ENCODE peak calls at places on chromosomes 16 and 17, in eight cellular contexts. L, M, I, N, W, P, Y and E are unnamed samples.

GRCh38 chr17:22270381-22270780 is 578.1 kb downstream of the KCNJ18 start:
- DNase-seq in M (no peak), L (no peak), N (no peak), P (no peak), I (no peak), Y (no peak), W (no peak), E (no peak)

GRCh38 chr17:68579194-68579900 is 21.8 kb downstream of the FAM20A start:
- DNase-seq in N (no peak), W (no peak), M (no peak), Y (no peak), L (no peak), I (no peak), P (no peak), E (no peak)

GRCh38 chr17:9768381-9768934 is 22.9 kb downstream of the DHRS7C start:
- DNase-seq in I (no peak), Y (peak; percentile 20), M (no peak), N (no peak), L (no peak), P (peak; percentile 50), W (peak; percentile 56), E (no peak)

GRCh38 chr16:7628981-7629380 is 296.3 kb downstream of the RBFOX1 start:
- DNase-seq in N (no peak), L (no peak), Y (no peak), I (no peak), W (no peak), M (no peak), P (no peak), E (no peak)

GRCh38 chr16:49437344-49437743 is 63.7 kb downstream of the C16orf78 start:
- DNase-seq in P (peak; percentile 15), I (no peak), W (no peak), N (no peak), L (no peak), Y (no peak), M (no peak), E (no peak)

GRCh38 chr17:17876959-17877547 is 40.3 kb upstream of the SREBF1 start:
- DNase-seq in W (no peak), M (peak; percentile 39), Y (no peak), N (peak; percentile 86), I (no peak), P (no peak), L (peak; percentile 59), E (peak; percentile 62)

GRCh38 chr17:49549691-49550678 is 25.7 kb upstream of the NXPH3 start:
- DNase-seq in I (no peak), P (no peak), N (peak; percentile 50), Y (no peak), L (no peak), M (no peak), W (no peak), E (no peak)

GRCh38 chr17:19364699-19365498 is 2.4 kb upstream of the B9D1 start:
- DNase-seq in M (no peak), I (peak; percentile 49), Y (peak; percentile 23), P (no peak), N (no peak), W (no peak), L (no peak), E (no peak)

GRCh38 chr17:77478899-77479298 is 338.1 kb downstream of the SEC14L1 start:
- DNase-seq in Y (no peak), P (no peak), I (no peak), N (no peak), W (peak; percentile 24), M (no peak), L (no peak), E (peak; percentile 45)

GRCh38 chr17:39962642-39963220 is at the start of gene GSDMA:
- DNase-seq in P (peak; percentile 15), Y (no peak), L (no peak), M (no peak), N (no peak), W (no peak), I (no peak), E (no peak)

GRCh38 chr17:57259817-57260216 is 3.5 kb downstream of the MSI2 start:
- DNase-seq in N (no peak), L (no peak), I (no peak), Y (no peak), W (no peak), P (no peak), M (no peak), E (no peak)

GRCh38 chr16:22813223-22813945 is 578 bp upstream of the HS3ST2 start:
- DNase-seq in L (no peak), P (no peak), Y (peak; percentile 93), W (peak; percentile 94), N (peak; percentile 74), M (peak; percentile 56), I (peak; percentile 49), E (peak; percentile 34)

GRCh38 chr16:84465154-84465553 is 39.3 kb downstream of the MEAK7 start:
- DNase-seq in I (no peak), M (no peak), L (no peak), N (peak; percentile 37), Y (no peak), P (no peak), W (no peak), E (no peak)

GRCh38 chr16:5615868-5616642 is 518.5 kb upstream of the EEF2KMT start:
- DNase-seq in I (peak; percentile 48), M (peak; percentile 28), W (peak; percentile 92), Y (no peak), P (peak; percentile 63), L (peak; percentile 47), N (no peak), E (peak; percentile 33)

GRCh38 chr17:1512351-1512750 is 4.1 kb downstream of the INPP5K start:
- DNase-seq in W (no peak), N (no peak), P (no peak), L (no peak), M (no peak), Y (peak; percentile 44), I (no peak), E (no peak)

GRCh38 chr17:7701681-7702080 is 3.3 kb upstream of the EFNB3 start:
- DNase-seq in N (no peak), M (no peak), I (no peak), L (no peak), W (no peak), Y (no peak), P (no peak), E (no peak)

GRCh38 chr17:77319211-77320031 is 178.7 kb downstream of the SEC14L1 start:
- DNase-seq in Y (peak; percentile 86), M (peak; percentile 76), W (peak; percentile 29), N (peak; percentile 97), I (peak; percentile 92), P (peak; percentile 57), L (peak; percentile 76), E (peak; percentile 87)

GRCh38 chr16:14196539-14196938 is 125.4 kb downstream of the MRTFB start:
- DNase-seq in W (no peak), P (peak; percentile 54), L (no peak), I (no peak), Y (no peak), N (no peak), M (no peak), E (no peak)

GRCh38 chr17:27669136-27669535 is 38.1 kb downstream of the LGALS9 start:
- DNase-seq in L (no peak), I (no peak), M (no peak), P (no peak), W (no peak), N (no peak), Y (no peak), E (no peak)

GRCh38 chr16:87149051-87149450 is 168.1 kb downstream of the C16orf95 start:
- DNase-seq in Y (peak; percentile 53), W (no peak), P (no peak), N (no peak), I (no peak), L (no peak), M (no peak), E (no peak)

GRCh38 chr17:66044083-66044482 is 147.8 kb downstream of the CEP112 start:
- DNase-seq in W (no peak), M (no peak), N (no peak), L (no peak), P (no peak), I (no peak), Y (no peak), E (no peak)

GRCh38 chr17:33976816-33977215 is 278.3 kb upstream of the CCL2 start:
- DNase-seq in Y (no peak), P (no peak), L (no peak), M (no peak), N (no peak), W (peak; percentile 12), I (no peak), E (no peak)
- H3K4me3 ChIP-seq in Y (no peak overlapping the region), P (no peak overlapping the region), L (no peak overlapping the region), M (no peak overlapping the region), N (no peak overlapping the region), W (no peak overlapping the region), I (no peak overlapping the region), E (no peak overlapping the region)

GRCh38 chr16:85959686-85960085 is 60.7 kb downstream of the IRF8 start:
- DNase-seq in I (no peak), W (no peak), Y (no peak), P (no peak), L (no peak), M (no peak), N (no peak), E (no peak)

GRCh38 chr16:85960486-85961046 is 61.6 kb downstream of the IRF8 start:
- DNase-seq in P (no peak), W (no peak), I (no peak), L (no peak), Y (no peak), M (no peak), N (no peak), E (no peak)

GRCh38 chr16:85965125-85965524 is 66.2 kb downstream of the IRF8 start:
- DNase-seq in I (no peak), N (no peak), P (no peak), L (no peak), M (no peak), Y (no peak), W (no peak), E (no peak)

GRCh38 chr16:85963746-85964370 is 64.9 kb downstream of the IRF8 start:
- DNase-seq in P (no peak), M (peak; percentile 72), Y (no peak), W (no peak), N (no peak), I (peak; percentile 73), L (no peak), E (no peak)

GRCh38 chr16:85961988-85962915 is 63.3 kb downstream of the IRF8 start:
- DNase-seq in I (no peak), P (no peak), M (no peak), W (no peak), N (no peak), Y (no peak), L (no peak), E (no peak)
- H3K4me1 ChIP-seq in I (no peaks in the 10 kb centered on the region), P (no peaks in the 10 kb centered on the region), M (peaks cover 6% of the 10 kb centered on the region), W (no peaks in the 10 kb centered on the region), N (no peaks in the 10 kb centered on the region), Y (no peaks in the 10 kb centered on the region), L (no peaks in the 10 kb centered on the region), E (no peaks in the 10 kb centered on the region)

DNA sequence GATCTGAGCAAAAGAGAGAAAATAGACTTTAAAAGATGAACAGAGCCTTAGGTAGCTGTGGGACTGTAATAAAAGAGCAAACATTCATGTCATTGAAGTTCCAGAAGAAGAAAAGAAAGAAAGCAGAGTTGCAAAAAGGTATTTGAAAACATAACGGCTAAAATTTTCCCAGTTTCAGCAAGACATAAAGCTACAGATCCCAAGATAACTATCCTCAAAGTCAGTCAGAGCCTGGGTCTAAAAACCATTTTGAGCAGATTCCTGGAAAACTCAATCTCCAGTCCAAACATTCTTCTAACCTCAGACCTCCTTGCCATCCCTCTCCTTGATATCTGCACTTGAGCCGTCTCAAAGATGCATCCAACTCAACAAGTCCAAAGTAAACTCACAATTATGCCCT is 20.9 kb upstream of the CD300E start:
- DNase-seq in I (no peak), L (no peak), W (no peak), M (no peak), Y (no peak), P (no peak), N (no peak), E (no peak)
- TF ChIP-seq CTCF in I (no peak), L (no peak), W (no peak), M (no peak), Y (no peak), P (no peak), N (no peak), E (no peak)

GRCh38 chr17:33497623-33498022 is 204.5 kb upstream of the ASIC2 start:
- DNase-seq in M (no peak), L (no peak), I (no peak), N (no peak), P (no peak), Y (no peak), W (no peak), E (no peak)
- H3K4me3 ChIP-seq in M (no peak overlapping the region), L (no peak overlapping the region), I (no peak overlapping the region), N (no peak overlapping the region), P (no peak overlapping the region), Y (no peak overlapping the region), W (no peak overlapping the region), E (no peak overlapping the region)